ENCODE peak calls at places on chromosomes 13 and 19, in ten cellular contexts. X is GM12865, A is HFF-Myc, Z is body of pancreas, B is fibroblast of mammary gland, L is colonic mucosa, P is osteocyte, D is left lung, V is fibroblast of the aortic adventitia, W is RWPE1. F is an unnamed sample.

GRCh38 chr19:13029301-13029880 is 34.1 kb downstream of the NFIX start:
- DNase-seq in L (no peak), X (no peak), V (no peak), B (no peak), W (no peak), Z (no peak), A (no peak), D (peak), P (no peak), F (no peak)

GRCh38 chr13:52103386-52103785 is 25.5 kb downstream of the NEK5 start:
- DNase-seq in P (no peak), Z (no peak), W (no peak), L (no peak), A (no peak), X (no peak), D (no peak), V (no peak), B (no peak), F (no peak)

GRCh38 chr19:58497634-58498170 is 14.1 kb downstream of the SLC27A5 start:
- DNase-seq in L (no peak), B (no peak), D (peak), P (no peak), Z (no peak), A (no peak), V (no peak), W (no peak), X (no peak), F (no peak)

GRCh38 chr19:10514211-10515145 is 2.8 kb downstream of the S1PR5 start:
- DNase-seq in P (no peak), Z (no peak), B (no peak), X (peak), A (no peak), D (peak), W (no peak), L (no peak), V (no peak), F (no peak)

GRCh38 chr13:76285463-76285862 is 600.7 kb downstream of the KCTD12 start:
- DNase-seq in W (no peak), P (no peak), A (no peak), D (no peak), V (no peak), L (no peak), Z (no peak), X (no peak), B (no peak), F (no peak)

GRCh38 chr19:3234800-3235199 is 10.3 kb downstream of the CELF5 start:
- DNase-seq in X (no peak), D (no peak), P (no peak), Z (no peak), V (no peak), W (no peak), A (no peak), L (no peak), B (no peak), F (no peak)

GRCh38 chr13:113592571-113592970 is 8.0 kb downstream of the TFDP1 start:
- DNase-seq in B (no peak), D (no peak), L (peak), P (peak), Z (no peak), A (no peak), W (no peak), V (no peak), X (no peak), F (no peak)

GRCh38 chr19:1000095-1000494 is at the start of gene GRIN3B:
- DNase-seq in A (no peak), B (peak), W (peak), P (no peak), Z (peak), X (peak), V (peak), L (peak), D (peak), F (no peak)

GRCh38 chr13:104868806-104869205 is 1666.7 kb downstream of the EFNB2 start:
- DNase-seq in X (no peak), D (no peak), W (no peak), V (no peak), P (no peak), L (no peak), B (no peak), A (no peak), Z (no peak), F (no peak)

GRCh38 chr19:23762884-23763711 is 4.4 kb upstream of the ZNF681 start:
- DNase-seq in Z (peak), X (peak), P (peak), D (peak), V (peak), W (peak), B (peak), A (no peak), L (peak), F (peak)

DNA sequence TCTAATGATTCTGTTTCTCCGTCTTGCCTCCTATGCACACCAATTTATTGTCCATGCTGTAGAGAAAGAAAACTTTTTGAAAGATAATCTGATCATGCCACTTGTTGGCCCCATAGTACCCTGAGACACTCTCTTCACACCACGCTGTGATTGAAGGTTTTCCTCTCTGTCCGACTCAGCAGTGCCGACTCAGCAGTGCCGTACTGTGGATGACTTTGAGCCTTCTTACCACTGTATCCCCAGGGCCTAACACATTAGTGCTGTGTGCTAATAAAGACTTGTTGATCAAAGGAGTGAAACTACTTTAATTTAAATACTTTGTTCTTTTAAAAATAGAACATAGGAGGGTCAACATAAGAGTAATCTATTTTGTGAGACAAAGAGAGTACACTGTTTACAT is 429.6 kb downstream of the KLF12 start:
- DNase-seq in B (no peak), D (no peak), A (no peak), L (no peak), X (no peak), V (no peak), W (no peak), Z (no peak), P (no peak), F (no peak)
- TF ChIP-seq CTCF in B (no peak), D (no peak), A (no peak), L (no peak), X (no peak), V (no peak), W (no peak), Z (no peak), P (no peak), F (no peak)

GRCh38 chr13:48303331-48304131 is at the start of gene RB1:
- DNase-seq in A (peak), W (peak), P (peak), X (peak), V (peak), L (peak), B (peak), D (peak), Z (peak), F (peak)

GRCh38 chr13:48302920-48303330 is 626 bp upstream of the RB1 start:
- DNase-seq in W (no peak), P (no peak), A (no peak), B (no peak), X (no peak), V (peak), L (no peak), D (no peak), Z (no peak), F (no peak)

GRCh38 chr13:48299591-48299990 is 4.0 kb upstream of the RB1 start:
- DNase-seq in X (no peak), P (no peak), B (no peak), D (no peak), A (no peak), V (no peak), W (no peak), Z (no peak), L (no peak), F (no peak)

GRCh38 chr13:48304132-48304876 is 753 bp downstream of the RB1 start:
- DNase-seq in Z (peak), L (peak), B (peak), W (peak), V (peak), P (no peak), A (peak), X (peak), D (no peak), F (peak)
- TF ChIP-seq CTCF in Z (no peak), L (no peak), B (no peak), W (no peak), V (no peak), P (no peak), A (no peak), X (no peak), D (no peak), F (no peak)

GRCh38 chr13:44386932-44387556 is 13.4 kb downstream of the SERP2 start:
- DNase-seq in X (no peak), V (no peak), Z (no peak), P (no peak), L (no peak), D (no peak), W (no peak), A (no peak), B (no peak), F (no peak)
- TF ChIP-seq CTCF in X (no peak), V (no peak), Z (no peak), P (no peak), L (no peak), D (no peak), W (no peak), A (no peak), B (no peak), F (no peak)

GRCh38 chr13:42994878-42995277 is 2.8 kb upstream of the EPSTI1 start:
- DNase-seq in L (no peak), B (no peak), W (no peak), A (no peak), X (no peak), V (no peak), P (no peak), Z (no peak), D (no peak), F (no peak)

GRCh38 chr13:42992585-42993122 is 613 bp upstream of the EPSTI1 start:
- DNase-seq in L (no peak), D (no peak), P (no peak), W (no peak), A (no peak), V (no peak), B (no peak), Z (no peak), X (peak), F (no peak)

GRCh38 chr13:42999491-42999890 is 7.5 kb upstream of the EPSTI1 start:
- DNase-seq in P (no peak), A (no peak), D (no peak), X (no peak), V (no peak), Z (no peak), B (no peak), W (no peak), L (no peak), F (no peak)

GRCh38 chr13:42997381-42997780 is 5.3 kb upstream of the EPSTI1 start:
- DNase-seq in Z (no peak), L (no peak), W (no peak), V (peak), A (no peak), P (no peak), D (no peak), B (peak), X (peak), F (no peak)

GRCh38 chr13:42996584-42996983 is 4.5 kb upstream of the EPSTI1 start:
- DNase-seq in Z (no peak), W (peak), L (no peak), B (peak), X (peak), V (peak), D (no peak), A (no peak), P (no peak), F (peak)
- TF ChIP-seq CTCF in Z (no peak), W (no peak), L (no peak), B (no peak), X (no peak), V (no peak), D (no peak), A (no peak), P (no peak), F (no peak)

DNA sequence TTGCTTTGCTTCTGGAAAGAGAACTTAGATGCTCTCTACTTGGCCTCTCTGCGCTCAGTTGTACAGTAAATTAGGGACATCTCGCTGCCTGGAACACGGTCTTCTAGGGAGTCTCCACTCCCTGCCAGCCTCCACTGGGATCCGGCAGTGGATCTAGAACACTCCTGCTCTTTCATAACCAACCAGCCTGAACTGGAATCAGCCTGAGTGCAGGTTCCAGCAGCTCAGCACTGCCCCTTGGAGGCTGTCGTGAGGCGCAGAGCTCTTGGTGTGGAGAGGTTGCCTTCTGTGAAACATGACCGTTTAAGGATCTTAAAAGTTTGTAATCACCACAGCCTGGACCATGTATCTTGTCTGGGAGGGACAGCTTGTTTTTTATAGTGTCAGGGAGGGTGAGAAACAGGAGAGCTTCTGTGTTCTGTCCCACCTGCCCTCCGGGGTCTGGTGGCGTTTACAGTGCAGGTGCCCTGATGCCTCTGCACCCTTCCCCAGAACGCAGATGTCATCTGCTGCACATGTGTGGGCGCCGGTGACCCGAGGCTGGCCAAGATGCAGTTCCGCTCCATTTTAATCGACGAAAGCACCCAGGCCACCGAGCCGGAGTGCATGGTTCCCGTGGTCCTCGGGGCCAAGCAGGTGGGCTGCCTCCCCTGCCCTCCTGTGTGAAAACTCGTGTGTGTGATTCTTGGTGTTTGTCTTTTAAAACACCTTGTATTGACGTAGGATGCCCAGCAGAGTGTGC is 24.8 kb downstream of the UPF1 start:
- DNase-seq in W (peak), P (no peak), A (no peak), L (no peak), B (peak), V (peak), D (no peak), X (no peak), Z (no peak), F (peak)
- TF ChIP-seq CTCF in W (peak), P (peak), A (peak), L (no peak), B (peak), V (peak), D (no peak), X (peak), Z (no peak), F (peak)

GRCh38 chr19:38766276-38767047 is 6.9 kb downstream of the LGALS7 start:
- DNase-seq in W (no peak), X (no peak), B (no peak), A (no peak), P (no peak), L (no peak), Z (no peak), V (no peak), D (no peak), F (no peak)

GRCh38 chr19:38765214-38765613 is 8.1 kb downstream of the LGALS7 start:
- DNase-seq in V (no peak), L (no peak), B (no peak), Z (no peak), P (no peak), X (no peak), A (no peak), D (no peak), W (no peak), F (no peak)

GRCh38 chr19:38774181-38774950 is 1.0 kb upstream of the LGALS7 start:
- DNase-seq in L (no peak), Z (no peak), B (no peak), D (no peak), W (no peak), P (no peak), A (no peak), V (no peak), X (no peak), F (no peak)

GRCh38 chr19:38773469-38774177 is at the start of gene LGALS7:
- DNase-seq in D (no peak), A (no peak), P (no peak), L (no peak), X (no peak), V (no peak), B (no peak), Z (no peak), W (no peak), F (no peak)

GRCh38 chr19:38769635-38770211 is 3.6 kb downstream of the LGALS7 start:
- DNase-seq in P (peak), X (peak), D (peak), B (peak), Z (peak), W (peak), V (peak), L (peak), A (no peak), F (peak)
- TF ChIP-seq CTCF in P (peak), X (peak), D (peak), B (peak), Z (peak), W (peak), V (peak), L (peak), A (peak), F (peak)

GRCh38 chr13:70814684-70815083 is 706.4 kb upstream of the KLHL1 start:
- DNase-seq in B (no peak), V (no peak), W (no peak), D (no peak), L (no peak), A (no peak), X (no peak), Z (no peak), P (no peak), F (no peak)

GRCh38 chr13:70812481-70812880 is 704.2 kb upstream of the KLHL1 start:
- DNase-seq in A (no peak), L (no peak), W (no peak), Z (no peak), P (no peak), V (no peak), D (no peak), X (no peak), B (peak), F (no peak)

DNA sequence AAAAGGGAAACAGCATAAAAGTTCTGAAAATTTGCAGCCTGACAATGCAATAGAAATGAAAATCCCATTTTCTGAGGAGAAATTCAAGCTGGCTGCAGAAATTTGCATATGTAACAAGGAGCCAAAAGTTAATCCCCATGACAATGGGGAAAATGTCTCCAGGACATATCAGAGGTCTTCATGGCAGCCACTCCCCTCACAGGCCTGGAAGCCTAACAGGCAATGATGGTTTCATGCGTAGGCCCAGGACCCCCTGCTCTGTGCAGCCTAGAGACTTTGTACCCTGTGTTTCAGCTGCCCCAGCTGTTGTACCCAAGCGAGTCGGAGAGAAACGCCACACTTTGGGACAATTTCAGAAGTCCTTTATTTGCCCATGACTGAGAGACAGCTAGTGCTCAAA is 701.3 kb upstream of the KLHL1 start:
- DNase-seq in B (no peak), V (no peak), P (no peak), Z (no peak), L (no peak), W (no peak), D (no peak), A (no peak), X (no peak), F (no peak)
- TF ChIP-seq CTCF in B (no peak), V (no peak), P (no peak), Z (no peak), L (no peak), W (no peak), D (no peak), A (no peak), X (no peak), F (no peak)

GRCh38 chr19:5515737-5516136 is 52.0 kb downstream of the TINCR start:
- DNase-seq in A (no peak), V (no peak), Z (no peak), W (no peak), D (no peak), P (no peak), X (no peak), B (no peak), L (no peak), F (no peak)
- TF ChIP-seq CTCF in A (peak), V (no peak), Z (no peak), W (no peak), D (no peak), P (no peak), X (no peak), B (peak), L (no peak), F (no peak)

GRCh38 chr19:41439441-41440222 is at the start of gene DMAC2:
- DNase-seq in D (peak), P (peak), A (peak), X (peak), V (peak), Z (peak), W (peak), L (peak), B (peak), F (peak)
- TF ChIP-seq CTCF in D (peak), P (peak), A (peak), X (peak), V (peak), Z (peak), W (peak), L (peak), B (peak), F (peak)

F was measured in MCF 10A.